ENCODE peak calls at places on chromosomes 11 and 22, in six cellular contexts. V is globus pallidus, M is astrocyte of the spinal cord, W is EH, R is amniotic stem cell, Y is GM04504. T is an unnamed sample.

GRCh38 chr11:74418509-74418895 is 20.3 kb upstream of the PGM2L1 start:
- DNase-seq in V (no peak), M (peak), W (peak), R (no peak), Y (no peak), T (no peak)

GRCh38 chr11:2257023-2257700 is 13.2 kb downstream of the ASCL2 start:
- DNase-seq in V (no peak), M (no peak), W (no peak), R (no peak), Y (no peak), T (no peak)

GRCh38 chr22:25645266-25645665 is 80.8 kb downstream of the GRK3 start:
- DNase-seq in V (no peak), M (peak), W (peak), R (no peak), Y (no peak), T (no peak)

GRCh38 chr11:131928992-131929391 is 558.6 kb downstream of the NTM start:
- DNase-seq in V (peak), M (no peak), W (no peak), R (no peak), Y (no peak), T (no peak)

GRCh38 chr11:19441752-19442553 is 201.2 kb upstream of the E2F8 start:
- DNase-seq in V (no peak), M (peak), W (peak), R (peak), Y (peak), T (no peak)

GRCh38 chr11:75507571-75507970 is 18.2 kb downstream of the GDPD5 start:
- DNase-seq in V (no peak), M (no peak), W (no peak), R (no peak), Y (no peak), T (no peak)

GRCh38 chr22:45278125-45278524 is 6.6 kb upstream of the UPK3A start:
- DNase-seq in V (no peak), M (no peak), W (no peak), R (no peak), Y (no peak), T (no peak)

GRCh38 chr11:89498845-89499448 is 7.8 kb upstream of the NOX4 start:
- DNase-seq in V (no peak), M (no peak), W (no peak), R (no peak), Y (no peak), T (no peak)

GRCh38 chr22:39277135-39277607 is 32.4 kb upstream of the PDGFB start:
- DNase-seq in V (no peak), M (peak), W (peak), R (peak), Y (peak), T (no peak)

GRCh38 chr22:46846154-46846831 is 83.8 kb downstream of the TBC1D22A start:
- DNase-seq in V (no peak), M (no peak), W (no peak), R (no peak), Y (no peak), T (no peak)

GRCh38 chr11:117453886-117454563 is 126.4 kb downstream of the CEP164 start:
- DNase-seq in V (no peak), M (no peak), W (no peak), R (no peak), Y (no peak), T (no peak)

GRCh38 chr11:118929496-118930151 is 3.9 kb upstream of the BCL9L start:
- DNase-seq in V (peak), M (peak), W (peak), R (no peak), Y (no peak), T (peak)

GRCh38 chr22:40585205-40585778 is 51.2 kb downstream of the MRTFA start:
- DNase-seq in V (no peak), M (no peak), W (no peak), R (no peak), Y (no peak), T (no peak)

GRCh38 chr22:39176067-39176621 is 23.7 kb upstream of the CBX7 start:
- DNase-seq in V (no peak), M (peak), W (peak), R (no peak), Y (no peak), T (no peak)

GRCh38 chr11:6563121-6563619 is 40.2 kb downstream of the RRP8 start:
- DNase-seq in V (no peak), M (no peak), W (peak), R (no peak), Y (no peak), T (no peak)